ENCODE peak calls at places on chromosomes 5 and 9, in six cellular contexts. O is GM12878, D is GM12891, P is HepG2, S is H1, V is K562. M is an unnamed sample.

GRCh38 chr9:125747053-125747764 is at the start of gene PBX3:
- DNase-seq in S (peak; percentile 66), P (no peak), D (peak; percentile 50), V (peak; percentile 52), O (no peak), M (peak; percentile 48)

GRCh38 chr9:110919609-110920008 is 118.7 kb downstream of the LPAR1 start:
- DNase-seq in P (no peak), V (no peak), S (no peak), O (no peak), D (no peak), M (no peak)

GRCh38 chr5:113252066-113252465 is 182.7 kb downstream of the TSSK1B start:
- DNase-seq in O (no peak), S (no peak), V (no peak), D (no peak), P (no peak), M (no peak)

GRCh38 chr9:122821278-122821952 is 7.0 kb downstream of the PDCL start:
- DNase-seq in S (no peak), D (no peak), V (peak; percentile 58), P (no peak), O (no peak), M (no peak)

GRCh38 chr9:86488794-86489193 is 134.6 kb upstream of the TUT7 start:
- DNase-seq in S (no peak), P (peak; percentile 1), D (no peak), O (no peak), V (no peak), M (no peak)

GRCh38 chr5:78549043-78549442 is 99.5 kb downstream of the LHFPL2 start:
- DNase-seq in D (no peak), O (no peak), P (no peak), S (no peak), V (no peak), M (no peak)

GRCh38 chr9:21933865-21934264 is 60.3 kb downstream of the CDKN2A start:
- DNase-seq in V (no peak), S (no peak), O (no peak), P (no peak), D (no peak), M (no peak)

GRCh38 chr5:131532016-131532640 is 102.9 kb downstream of the RAPGEF6 start:
- DNase-seq in V (no peak), O (no peak), P (no peak), S (no peak), D (no peak), M (no peak)

GRCh38 chr5:95063492-95063891 is 221.4 kb downstream of the MCTP1 start:
- DNase-seq in P (no peak), S (no peak), D (no peak), V (no peak), O (no peak), M (no peak)

GRCh38 chr9:94086468-94086867 is 2.2 kb downstream of the PTPDC1 start:
- DNase-seq in V (no peak), O (no peak), D (no peak), S (no peak), P (no peak), M (no peak)

GRCh38 chr5:74201334-74202081 is 439.0 kb downstream of the ENC1 start:
- DNase-seq in S (no peak), P (no peak), D (no peak), O (peak; percentile 63), V (peak; percentile 8), M (no peak)

GRCh38 chr9:134210511-134210907 is 46.1 kb upstream of the RNU6ATAC start:
- DNase-seq in S (no peak), O (no peak), V (no peak), P (no peak), D (no peak), M (no peak)

GRCh38 chr5:71782771-71783770 is 64.0 kb downstream of the CARTPT start:
- DNase-seq in S (peak; percentile 89), P (peak; percentile 32), V (peak; percentile 75), D (no peak), O (peak; percentile 60), M (peak; percentile 23)

GRCh38 chr5:148909766-148910165 is 83.4 kb downstream of the ADRB2 start:
- DNase-seq in D (no peak), O (no peak), S (no peak), V (no peak), P (no peak), M (no peak)

GRCh38 chr9:105369911-105370310 is 77.9 kb upstream of the FSD1L start:
- DNase-seq in P (no peak), D (no peak), S (no peak), O (no peak), V (no peak), M (no peak)

GRCh38 chr9:108869092-108869725 is 7.1 kb downstream of the ACTL7A start:
- DNase-seq in P (peak; percentile 97), V (no peak), S (no peak), D (no peak), O (no peak), M (no peak)

GRCh38 chr5:137300411-137301240 is 198.5 kb downstream of the SPOCK1 start:
- DNase-seq in P (no peak), D (no peak), V (no peak), S (peak; percentile 11), O (no peak), M (no peak)

GRCh38 chr9:111957856-111958631 is 61.4 kb downstream of the UGCG start:
- DNase-seq in O (no peak), P (no peak), V (no peak), D (no peak), S (no peak), M (no peak)

GRCh38 chr5:115986358-115986757 is 24.1 kb downstream of the LVRN start:
- DNase-seq in V (no peak), P (no peak), O (no peak), D (no peak), S (no peak), M (no peak)

GRCh38 chr5:131587541-131587940 is 47.5 kb downstream of the RAPGEF6 start:
- DNase-seq in V (no peak), O (no peak), D (no peak), S (no peak), P (no peak), M (no peak)

GRCh38 chr5:175700991-175701390 is 43.1 kb downstream of the HRH2 start:
- DNase-seq in V (peak; percentile 38), S (no peak), D (no peak), O (no peak), P (no peak), M (no peak)

GRCh38 chr9:20646656-20647055 is 24.4 kb upstream of the MLLT3 start:
- DNase-seq in D (no peak), S (no peak), P (no peak), V (no peak), O (no peak), M (no peak)

GRCh38 chr5:179410291-179411160 is 65.3 kb upstream of the ADAMTS2 start:
- DNase-seq in P (no peak), S (peak; percentile 43), D (no peak), V (no peak), O (no peak), M (no peak)

GRCh38 chr5:10699281-10699874 is 61.7 kb downstream of the DAP start:
- DNase-seq in P (no peak), S (no peak), O (no peak), V (no peak), D (no peak), M (no peak)

GRCh38 chr9:124437086-124437485 is 13.2 kb upstream of the ADGRD2 start:
- DNase-seq in S (no peak), D (no peak), P (no peak), V (no peak), O (no peak), M (no peak)

GRCh38 chr5:69007726-69008368 is 86.0 kb upstream of the SLC30A5 start:
- DNase-seq in O (peak; percentile 8), V (peak; percentile 79), D (peak; percentile 39), P (peak; percentile 38), S (peak; percentile 95), M (peak; percentile 38)

GRCh38 chr9:110178281-110178680 is 29.7 kb downstream of the C9orf152 start:
- DNase-seq in D (no peak), S (no peak), P (no peak), V (no peak), O (no peak), M (no peak)

GRCh38 chr9:93161801-93162635 is 21.9 kb upstream of the WNK2 start:
- DNase-seq in O (no peak), V (no peak), P (no peak), D (no peak), S (no peak), M (no peak)

GRCh38 chr5:124072570-124072969 is 560.6 kb downstream of the CSNK1G3 start:
- DNase-seq in S (no peak), V (no peak), O (no peak), P (no peak), D (no peak), M (no peak)
- TF ChIP-seq TAF1 in S (no peak), V (no peak), O (no peak), P (no peak), D (no peak), M (no peak)

GRCh38 chr5:154860123-154860522 is 1.7 kb downstream of the CNOT8 start:
- DNase-seq in S (no peak), P (peak; percentile 58), V (peak; percentile 41), O (no peak), D (no peak), M (no peak)
- TF ChIP-seq POLR2AphosphoS5 in S (no peak), P (no peak), V (no peak), O (no peak), D (no peak), M (no peak)

GRCh38 chr5:16492398-16493175 is 27.0 kb upstream of the ZNF622 start:
- DNase-seq in D (no peak), V (no peak), P (no peak), O (no peak), S (no peak), M (no peak)
- TF ChIP-seq POLR2A in D (no peak), V (no peak), P (no peak), O (no peak), S (no peak), M (no peak)

GRCh38 chr9:16387382-16387781 is 483.1 kb downstream of the BNC2 start:
- DNase-seq in V (no peak), O (no peak), S (no peak), P (no peak), D (no peak), M (no peak)

GRCh38 chr9:16386579-16387077 is 483.8 kb downstream of the BNC2 start:
- DNase-seq in O (no peak), P (no peak), V (no peak), S (no peak), D (no peak), M (no peak)

GRCh38 chr9:16384993-16385392 is 485.5 kb downstream of the BNC2 start:
- DNase-seq in V (no peak), P (no peak), O (no peak), D (no peak), S (no peak), M (no peak)

GRCh38 chr9:16385590-16386578 is 484.6 kb downstream of the BNC2 start:
- DNase-seq in P (no peak), V (no peak), D (no peak), O (no peak), S (no peak), M (no peak)
- TF ChIP-seq TAF1 in P (no peak), V (no peak), D (no peak), O (no peak), S (no peak), M (no peak)

GRCh38 chr9:26324787-26325186 is 567.8 kb downstream of the CAAP1 start:
- DNase-seq in V (no peak), O (no peak), D (no peak), P (no peak), S (no peak), M (no peak)
- TF ChIP-seq POLR2AphosphoS5 in V (no peak), O (no peak), D (no peak), P (no peak), S (no peak), M (no peak)

M was measured in GM12892.